ENCODE peak calls at places on chromosome 22, in seven cellular contexts. T, O, M, H, E, W and Z are unnamed samples.
A peak's percentile ranks its signal among the peaks of the same experiment; 100 is the strongest.

GRCh38 chr22:46428602-46429326 is 93.2 kb downstream of the TRMU start:
- DNase-seq in T (no peak), O (no peak), M (no peak), H (no peak), E (peak; percentile 32), W (no peak), Z (no peak)

GRCh38 chr22:29801153-29801552 is 34.0 kb downstream of the UQCR10 start:
- DNase-seq in T (no peak), O (no peak), M (no peak), H (no peak), E (no peak), W (no peak), Z (no peak)

GRCh38 chr22:50318356-50318697 is 8.5 kb downstream of the DENND6B start:
- DNase-seq in T (no peak), O (no peak), M (no peak), H (no peak), E (no peak), W (no peak), Z (no peak)

GRCh38 chr22:31230871-31231621 is 18.9 kb downstream of the LIMK2 start:
- DNase-seq in T (peak; percentile 83), O (peak; percentile 46), M (no peak), H (peak; percentile 41), E (peak; percentile 30), W (peak; percentile 47), Z (peak; percentile 63)

GRCh38 chr22:26592368-26593015 is 2.6 kb upstream of the TPST2 start:
- DNase-seq in T (no peak), O (peak; percentile 8), M (no peak), H (no peak), E (no peak), W (no peak), Z (peak; percentile 80)

GRCh38 chr22:35301370-35301874 is 1.7 kb downstream of the TOM1 start:
- DNase-seq in T (peak; percentile 93), O (no peak), M (peak; percentile 98), H (peak; percentile 83), E (no peak), W (no peak), Z (no peak)

GRCh38 chr22:31277741-31278642 is 14.3 kb downstream of the PIK3IP1 start:
- DNase-seq in T (no peak), O (no peak), M (no peak), H (no peak), E (no peak), W (no peak), Z (no peak)

GRCh38 chr22:47199261-47199948 is 437.0 kb downstream of the TBC1D22A start:
- DNase-seq in T (no peak), O (no peak), M (no peak), H (no peak), E (no peak), W (no peak), Z (no peak)

GRCh38 chr22:35407352-35407751 is 7.4 kb downstream of the MCM5 start:
- DNase-seq in T (no peak), O (no peak), M (no peak), H (no peak), E (no peak), W (no peak), Z (no peak)

GRCh38 chr22:45407793-45408192 is 5.6 kb downstream of the SMC1B start:
- DNase-seq in T (no peak), O (no peak), M (no peak), H (no peak), E (no peak), W (no peak), Z (no peak)

GRCh38 chr22:45284705-45285305 is at the start of gene UPK3A:
- DNase-seq in T (no peak), O (peak; percentile 63), M (no peak), H (peak; percentile 93), E (peak; percentile 83), W (peak; percentile 85), Z (no peak)

GRCh38 chr22:27612075-27612474 is 189.5 kb downstream of the MN1 start:
- DNase-seq in T (no peak), O (no peak), M (no peak), H (no peak), E (no peak), W (no peak), Z (no peak)

GRCh38 chr22:36730176-36730858 is 26.8 kb upstream of the CACNG2 start:
- DNase-seq in T (no peak), O (no peak), M (no peak), H (no peak), E (no peak), W (no peak), Z (no peak)

GRCh38 chr22:18024276-18024939 is at the start of gene MICAL3:
- DNase-seq in T (no peak), O (peak; percentile 39), M (no peak), H (peak; percentile 83), E (peak; percentile 80), W (peak; percentile 88), Z (peak; percentile 88)

GRCh38 chr22:46220921-46221320 is 29.2 kb downstream of the CDPF1 start:
- DNase-seq in T (no peak), O (no peak), M (no peak), H (no peak), E (no peak), W (no peak), Z (no peak)

GRCh38 chr22:41274856-41275255 is 11.1 kb downstream of the RANGAP1 start:
- DNase-seq in T (no peak), O (no peak), M (no peak), H (no peak), E (no peak), W (no peak), Z (no peak)

GRCh38 chr22:29156507-29156906 is 49.2 kb upstream of the EMID1 start:
- DNase-seq in T (peak; percentile 20), O (no peak), M (no peak), H (no peak), E (peak; percentile 49), W (no peak), Z (no peak)

GRCh38 chr22:20139391-20140106 is 7.9 kb downstream of the ZDHHC8 start:
- DNase-seq in T (no peak), O (no peak), M (no peak), H (no peak), E (no peak), W (no peak), Z (no peak)